ENCODE peak calls at places on chromosome 3, in four cellular contexts. R is endothelial cell, A is memory B cell, E is GM23338. C is an unnamed sample.

GRCh38 chr3:174419216-174419615 is 439.9 kb upstream of the NAALADL2 start:
- DNase-seq in R (no peak), A (no peak), E (no peak), C (no peak)

GRCh38 chr3:49535971-49536874 is 18.1 kb upstream of the BSN start:
- DNase-seq in R (no peak), A (no peak), E (no peak), C (no peak)

GRCh38 chr3:37688756-37689155 is 172.9 kb upstream of the CTDSPL start:
- DNase-seq in R (no peak), A (no peak), E (no peak), C (no peak)

GRCh38 chr3:191246628-191247027 is 47.6 kb downstream of the OSTN start:
- DNase-seq in R (no peak), A (no peak), E (no peak), C (no peak)

GRCh38 chr3:9503283-9503682 is 50.3 kb downstream of the LHFPL4 start:
- DNase-seq in R (peak; percentile 87), A (peak; percentile 80), E (peak; percentile 96), C (peak; percentile 70)

GRCh38 chr3:100915706-100916105 is 77.5 kb downstream of the ABI3BP start:
- DNase-seq in R (no peak), A (no peak), E (no peak), C (no peak)

GRCh38 chr3:190886945-190887344 is 24.5 kb upstream of the GMNC start:
- DNase-seq in R (no peak), A (no peak), E (no peak), C (no peak)

GRCh38 chr3:150106752-150107428 is 136.2 kb upstream of the PFN2 start:
- DNase-seq in R (no peak), A (no peak), E (no peak), C (peak; percentile 92)

GRCh38 chr3:193819117-193819978 is 226.3 kb downstream of the OPA1 start:
- DNase-seq in R (no peak), A (no peak), E (peak; percentile 42), C (no peak)

GRCh38 chr3:30607032-30607833 is 832 bp downstream of the TGFBR2 start:
- DNase-seq in R (peak; percentile 68), A (peak; percentile 73), E (peak; percentile 78), C (peak; percentile 17)